ENCODE peak calls at places on chromosomes 4 and X, in nine cellular contexts. H is esophagus squamous epithelium; J is AG04449; F is stimulated activated CD4-positive, alpha-beta T cell treated with anti-CD3 and anti-CD28 coated beads, Interleukin-2, amount 100 ng/mL, for 48 hours; B is NCI-H510A; D is AG08395; Q is kidney tubule cell; I is NCI-H1092 treated with DMSO at 0.1 percent for 48 hours; P is activated naive CD4-positive, alpha-beta T cell. O is an unnamed sample.

GRCh38 chrX:19875051-19875432 is 12.4 kb downstream of the SH3KBP1 start:
- DNase-seq in H (no peak), I (no peak), B (no peak), F (no peak), Q (peak), D (no peak), J (no peak), P (no peak), O (no peak)

GRCh38 chr4:41477200-41477910 is 60.6 kb upstream of the LIMCH1 start:
- DNase-seq in H (no peak), Q (no peak), P (no peak), I (no peak), B (no peak), J (no peak), F (no peak), D (no peak), O (no peak)

GRCh38 chr4:5746829-5747745 is 36.1 kb downstream of the EVC start:
- DNase-seq in D (peak), Q (peak), H (no peak), I (no peak), B (no peak), P (no peak), J (no peak), F (no peak), O (no peak)

GRCh38 chr4:176840166-176840565 is 47.4 kb upstream of the VEGFC start:
- DNase-seq in P (no peak), B (no peak), Q (peak), H (no peak), D (no peak), F (no peak), J (no peak), I (no peak), O (no peak)

GRCh38 chrX:119602701-119603255 is 3.4 kb downstream of the NKRF start:
- DNase-seq in B (no peak), P (no peak), I (no peak), J (no peak), Q (no peak), F (no peak), H (no peak), D (no peak), O (no peak)

GRCh38 chr4:3868146-3868840 is 102.1 kb downstream of the ADRA2C start:
- DNase-seq in H (no peak), P (no peak), B (no peak), D (peak), J (no peak), Q (no peak), F (no peak), I (no peak), O (no peak)

GRCh38 chr4:149145803-149146202 is 669.8 kb downstream of the IQCM start:
- DNase-seq in J (no peak), H (no peak), B (no peak), I (no peak), F (no peak), D (peak), P (no peak), Q (peak), O (no peak)

GRCh38 chr4:185710487-185710995 is 101.5 kb downstream of the SORBS2 start:
- DNase-seq in P (no peak), D (no peak), J (no peak), H (no peak), I (no peak), Q (peak), F (no peak), B (no peak), O (no peak)

GRCh38 chr4:123588631-123589223 is 192.1 kb downstream of the SPRY1 start:
- DNase-seq in F (no peak), J (no peak), I (no peak), Q (peak), H (no peak), D (peak), B (no peak), P (no peak), O (peak)

GRCh38 chr4:74716436-74716765 is 77.9 kb downstream of the BTC start:
- DNase-seq in I (no peak), P (no peak), H (no peak), B (no peak), Q (peak), D (no peak), F (no peak), J (no peak), O (no peak)

GRCh38 chr4:158817562-158818370 is 48.9 kb downstream of the FNIP2 start:
- DNase-seq in F (no peak), B (no peak), P (no peak), I (no peak), D (no peak), J (no peak), Q (peak), H (no peak), O (no peak)

GRCh38 chrX:8960809-8961413 is 73.0 kb downstream of the FAM9B start:
- DNase-seq in Q (no peak), F (no peak), P (no peak), I (no peak), D (peak), B (no peak), H (no peak), J (no peak), O (no peak)

GRCh38 chr4:15963001-15963451 is at the start of gene FGFBP2:
- DNase-seq in B (no peak), H (no peak), F (peak), I (peak), J (peak), D (peak), Q (peak), P (peak), O (peak)

GRCh38 chr4:879730-880079 is 52.4 kb downstream of the GAK start:
- DNase-seq in B (no peak), I (no peak), H (no peak), P (no peak), F (peak), D (no peak), Q (peak), J (no peak), O (no peak)

GRCh38 chr4:99617374-99617773 is 40.3 kb downstream of the C4orf54 start:
- DNase-seq in I (no peak), Q (no peak), P (no peak), B (no peak), H (no peak), F (no peak), D (no peak), J (no peak), O (no peak)

GRCh38 chr4:158121203-158121586 is 51.6 kb downstream of the GASK1B start:
- DNase-seq in Q (peak), J (peak), D (peak), P (no peak), F (no peak), H (no peak), B (no peak), I (no peak), O (no peak)

GRCh38 chrX:153804621-153805020 is 10.2 kb downstream of the SSR4 start:
- DNase-seq in H (no peak), F (no peak), J (no peak), I (no peak), P (no peak), Q (no peak), B (no peak), D (no peak), O (no peak)

GRCh38 chrX:30957753-30958152 is 68.7 kb upstream of the TAB3 start:
- DNase-seq in H (no peak), D (peak), J (no peak), B (no peak), F (no peak), P (no peak), Q (peak), I (no peak), O (no peak)

GRCh38 chr4:140185725-140186124 is 31.7 kb upstream of the MAML3 start:
- DNase-seq in D (no peak), J (no peak), H (no peak), P (no peak), F (no peak), I (peak), Q (no peak), B (no peak), O (no peak)

GRCh38 chrX:40010550-40011364 is 87.0 kb downstream of the BCOR start:
- DNase-seq in I (peak), P (no peak), D (no peak), Q (no peak), J (no peak), F (no peak), H (no peak), B (no peak), O (peak)

GRCh38 chrX:110795645-110796510 is at the start of gene CHRDL1:
- DNase-seq in F (no peak), D (no peak), B (peak), J (no peak), I (peak), P (no peak), Q (peak), H (no peak), O (no peak)